ENCODE peak calls at places on chromosomes 16 and 17, in six cellular contexts. One of them, this sample, is unnamed.

GRCh38 chr16:30903596-30903995 is 7.2 kb downstream of the CTF1 start:
- DNase-seq in A549: peak
- DNase-seq in D721Med: no peak
- DNase-seq in psoas muscle: no peak
- DNase-seq in astrocyte of the spinal cord: no peak
- DNase-seq in AG09309: no peak
- DNase-seq in this sample: no peak

GRCh38 chr17:6536053-6536452 is 20.3 kb downstream of the PITPNM3 start:
- DNase-seq in A549: no peak
- DNase-seq in psoas muscle: no peak
- DNase-seq in AG09309: no peak
- DNase-seq in D721Med: no peak
- DNase-seq in astrocyte of the spinal cord: no peak
- DNase-seq in this sample: no peak

GRCh38 chr17:10739341-10739905 is 9.6 kb upstream of the TMEM220 start:
- DNase-seq in astrocyte of the spinal cord: no peak
- DNase-seq in D721Med: no peak
- DNase-seq in AG09309: no peak
- DNase-seq in psoas muscle: no peak
- DNase-seq in A549: no peak
- DNase-seq in this sample: no peak

GRCh38 chr16:71353736-71354135 is 4.8 kb upstream of the CALB2 start:
- DNase-seq in astrocyte of the spinal cord: no peak
- DNase-seq in AG09309: no peak
- DNase-seq in psoas muscle: no peak
- DNase-seq in A549: no peak
- DNase-seq in D721Med: no peak
- DNase-seq in this sample: no peak

GRCh38 chr17:28097901-28098300 is 55.4 kb downstream of the NLK start:
- DNase-seq in AG09309: no peak
- DNase-seq in psoas muscle: no peak
- DNase-seq in A549: no peak
- DNase-seq in astrocyte of the spinal cord: no peak
- DNase-seq in D721Med: no peak
- DNase-seq in this sample: no peak

GRCh38 chr16:87542531-87543102 is 49.8 kb upstream of the ZCCHC14 start:
- DNase-seq in psoas muscle: no peak
- DNase-seq in AG09309: no peak
- DNase-seq in astrocyte of the spinal cord: no peak
- DNase-seq in D721Med: no peak
- DNase-seq in A549: no peak
- DNase-seq in this sample: no peak

GRCh38 chr16:66426112-66427035 is 721 bp upstream of the BEAN1 start:
- DNase-seq in psoas muscle: no peak
- DNase-seq in A549: no peak
- DNase-seq in astrocyte of the spinal cord: no peak
- DNase-seq in AG09309: no peak
- DNase-seq in D721Med: no peak
- DNase-seq in this sample: no peak

GRCh38 chr16:86831366-86831765 is 253.0 kb downstream of the FOXL1 start:
- DNase-seq in D721Med: no peak
- DNase-seq in AG09309: no peak
- DNase-seq in psoas muscle: no peak
- DNase-seq in astrocyte of the spinal cord: no peak
- DNase-seq in A549: no peak
- DNase-seq in this sample: no peak

GRCh38 chr17:82239401-82239925 is 10.6 kb downstream of the SLC16A3 start:
- DNase-seq in astrocyte of the spinal cord: no peak
- DNase-seq in AG09309: no peak
- DNase-seq in D721Med: no peak
- DNase-seq in A549: no peak
- DNase-seq in psoas muscle: peak
- DNase-seq in this sample: no peak

GRCh38 chr16:57305159-57305811 is 20.8 kb upstream of the PLLP start:
- DNase-seq in A549: no peak
- DNase-seq in D721Med: no peak
- DNase-seq in AG09309: no peak
- DNase-seq in psoas muscle: peak
- DNase-seq in astrocyte of the spinal cord: no peak
- DNase-seq in this sample: no peak

GRCh38 chr17:48024149-48025039 is 13.2 kb downstream of the COPZ2 start:
- DNase-seq in astrocyte of the spinal cord: no peak
- DNase-seq in AG09309: no peak
- DNase-seq in D721Med: no peak
- DNase-seq in psoas muscle: peak
- DNase-seq in A549: peak
- DNase-seq in this sample: peak

GRCh38 chr17:63542942-63543821 is 7.1 kb upstream of the DCAF7 start:
- DNase-seq in A549: no peak
- DNase-seq in AG09309: no peak
- DNase-seq in psoas muscle: no peak
- DNase-seq in D721Med: no peak
- DNase-seq in astrocyte of the spinal cord: no peak
- DNase-seq in this sample: no peak

GRCh38 chr17:17221329-17221728 is 15.2 kb upstream of the PLD6 start:
- DNase-seq in astrocyte of the spinal cord: no peak
- DNase-seq in D721Med: no peak
- DNase-seq in A549: no peak
- DNase-seq in AG09309: no peak
- DNase-seq in psoas muscle: no peak
- DNase-seq in this sample: no peak

GRCh38 chr16:22721497-22722100 is 92.4 kb upstream of the HS3ST2 start:
- DNase-seq in D721Med: no peak
- DNase-seq in astrocyte of the spinal cord: no peak
- DNase-seq in A549: no peak
- DNase-seq in AG09309: no peak
- DNase-seq in psoas muscle: no peak
- DNase-seq in this sample: no peak

GRCh38 chr16:25434061-25434460 is 176.4 kb upstream of the ZKSCAN2 start:
- DNase-seq in AG09309: no peak
- DNase-seq in astrocyte of the spinal cord: no peak
- DNase-seq in D721Med: no peak
- DNase-seq in psoas muscle: no peak
- DNase-seq in A549: no peak
- DNase-seq in this sample: no peak

GRCh38 chr16:79156761-79157160 is 443.8 kb downstream of the MAF start:
- DNase-seq in A549: no peak
- DNase-seq in AG09309: no peak
- DNase-seq in astrocyte of the spinal cord: no peak
- DNase-seq in D721Med: no peak
- DNase-seq in psoas muscle: no peak
- DNase-seq in this sample: no peak

DNA sequence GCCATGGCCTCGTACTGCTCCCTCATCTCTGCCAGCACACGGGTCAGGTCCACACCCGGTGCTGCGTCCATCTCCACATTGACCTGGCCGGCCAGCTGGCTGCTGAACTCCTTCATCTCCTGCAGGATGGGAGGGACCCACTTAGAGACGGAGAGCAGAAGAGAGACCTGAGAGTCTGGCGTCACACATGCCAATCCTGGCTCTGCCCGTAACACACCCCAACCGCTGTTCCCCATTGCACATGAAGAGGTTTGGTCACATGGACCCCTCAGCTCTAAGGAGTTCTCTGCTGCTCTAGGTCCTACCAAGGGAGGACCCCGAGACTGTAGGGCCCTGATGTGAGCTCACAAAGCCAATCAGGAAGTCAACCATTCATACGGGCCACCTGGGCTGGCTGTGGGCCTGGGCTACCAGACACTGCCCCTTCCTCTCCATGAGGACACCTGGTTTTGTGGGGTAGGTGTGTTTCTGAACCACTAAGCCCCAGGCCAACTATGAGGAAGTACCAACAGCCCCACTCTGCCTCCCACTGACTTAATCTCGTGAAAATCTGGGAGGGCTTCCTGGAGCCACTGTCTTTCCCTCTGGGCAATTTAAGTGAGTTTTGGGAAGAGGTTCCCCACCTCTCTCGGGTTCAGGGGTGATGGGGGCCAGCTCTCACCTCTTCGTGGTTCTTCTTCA is 2.4 kb downstream of the KRT15 start:
- DNase-seq in astrocyte of the spinal cord: no peak
- DNase-seq in A549: no peak
- DNase-seq in D721Med: no peak
- DNase-seq in psoas muscle: no peak
- DNase-seq in AG09309: no peak
- DNase-seq in this sample: no peak
- TF ChIP-seq CTCF in astrocyte of the spinal cord: no peak
- TF ChIP-seq CTCF in A549: no peak
- TF ChIP-seq CTCF in D721Med: no peak
- TF ChIP-seq CTCF in psoas muscle: no peak
- TF ChIP-seq CTCF in AG09309: no peak
- TF ChIP-seq CTCF in this sample: no peak

GRCh38 chr17:3985800-3986199 is 21.6 kb upstream of the ATP2A3 start:
- DNase-seq in psoas muscle: no peak
- DNase-seq in A549: no peak
- DNase-seq in AG09309: no peak
- DNase-seq in D721Med: no peak
- DNase-seq in astrocyte of the spinal cord: no peak
- DNase-seq in this sample: no peak
- TF ChIP-seq CTCF in psoas muscle: no peak
- TF ChIP-seq CTCF in A549: no peak
- TF ChIP-seq CTCF in AG09309: no peak
- TF ChIP-seq CTCF in D721Med: no peak
- TF ChIP-seq CTCF in astrocyte of the spinal cord: no peak
- TF ChIP-seq CTCF in this sample: no peak

GRCh38 chr16:62639890-62640289 is 603.7 kb upstream of the CDH8 start:
- DNase-seq in A549: no peak
- DNase-seq in astrocyte of the spinal cord: no peak
- DNase-seq in AG09309: no peak
- DNase-seq in psoas muscle: no peak
- DNase-seq in D721Med: no peak
- DNase-seq in this sample: no peak

GRCh38 chr16:62638324-62638911 is 602.2 kb upstream of the CDH8 start:
- DNase-seq in D721Med: no peak
- DNase-seq in psoas muscle: no peak
- DNase-seq in AG09309: no peak
- DNase-seq in A549: no peak
- DNase-seq in astrocyte of the spinal cord: no peak
- DNase-seq in this sample: no peak

GRCh38 chr16:62642677-62643076 is 606.4 kb upstream of the CDH8 start:
- DNase-seq in psoas muscle: no peak
- DNase-seq in A549: no peak
- DNase-seq in AG09309: no peak
- DNase-seq in astrocyte of the spinal cord: no peak
- DNase-seq in D721Med: no peak
- DNase-seq in this sample: no peak

GRCh38 chr16:62644030-62644812 is 608.0 kb upstream of the CDH8 start:
- DNase-seq in D721Med: no peak
- DNase-seq in AG09309: no peak
- DNase-seq in astrocyte of the spinal cord: no peak
- DNase-seq in A549: no peak
- DNase-seq in psoas muscle: peak
- DNase-seq in this sample: no peak

GRCh38 chr16:62638964-62639861 is 603.0 kb upstream of the CDH8 start:
- DNase-seq in D721Med: no peak
- DNase-seq in astrocyte of the spinal cord: no peak
- DNase-seq in A549: no peak
- DNase-seq in AG09309: no peak
- DNase-seq in psoas muscle: no peak
- DNase-seq in this sample: no peak
- TF ChIP-seq CTCF in D721Med: no peak
- TF ChIP-seq CTCF in astrocyte of the spinal cord: no peak
- TF ChIP-seq CTCF in A549: no peak
- TF ChIP-seq CTCF in AG09309: no peak
- TF ChIP-seq CTCF in psoas muscle: no peak
- TF ChIP-seq CTCF in this sample: no peak

GRCh38 chr17:57649191-57649590 is 95.9 kb downstream of the CCDC182 start:
- DNase-seq in D721Med: no peak
- DNase-seq in psoas muscle: no peak
- DNase-seq in AG09309: no peak
- DNase-seq in A549: no peak
- DNase-seq in astrocyte of the spinal cord: no peak
- DNase-seq in this sample: no peak
- TF ChIP-seq CTCF in D721Med: no peak
- TF ChIP-seq CTCF in psoas muscle: no peak
- TF ChIP-seq CTCF in AG09309: no peak
- TF ChIP-seq CTCF in A549: no peak
- TF ChIP-seq CTCF in astrocyte of the spinal cord: no peak
- TF ChIP-seq CTCF in this sample: no peak

GRCh38 chr17:78172284-78173024 is 4.1 kb downstream of the SYNGR2 start:
- DNase-seq in A549: peak
- DNase-seq in psoas muscle: peak
- DNase-seq in astrocyte of the spinal cord: peak
- DNase-seq in D721Med: no peak
- DNase-seq in AG09309: no peak
- DNase-seq in this sample: no peak

GRCh38 chr17:78173025-78173715 is 4.8 kb downstream of the SYNGR2 start:
- DNase-seq in D721Med: no peak
- DNase-seq in astrocyte of the spinal cord: no peak
- DNase-seq in A549: no peak
- DNase-seq in psoas muscle: peak
- DNase-seq in AG09309: no peak
- DNase-seq in this sample: no peak

GRCh38 chr17:78175643-78175981 is 7.2 kb downstream of the SYNGR2 start:
- DNase-seq in astrocyte of the spinal cord: no peak
- DNase-seq in psoas muscle: no peak
- DNase-seq in AG09309: no peak
- DNase-seq in D721Med: no peak
- DNase-seq in A549: no peak
- DNase-seq in this sample: no peak

GRCh38 chr17:78174870-78175642 is 6.7 kb downstream of the SYNGR2 start:
- DNase-seq in A549: no peak
- DNase-seq in psoas muscle: peak
- DNase-seq in D721Med: no peak
- DNase-seq in AG09309: no peak
- DNase-seq in astrocyte of the spinal cord: no peak
- DNase-seq in this sample: no peak

GRCh38 chr17:78174332-78174869 is 6.0 kb downstream of the SYNGR2 start:
- DNase-seq in astrocyte of the spinal cord: peak
- DNase-seq in AG09309: no peak
- DNase-seq in D721Med: no peak
- DNase-seq in psoas muscle: peak
- DNase-seq in A549: peak
- DNase-seq in this sample: no peak
- TF ChIP-seq CTCF in astrocyte of the spinal cord: peak
- TF ChIP-seq CTCF in AG09309: no peak
- TF ChIP-seq CTCF in D721Med: no peak
- TF ChIP-seq CTCF in psoas muscle: peak
- TF ChIP-seq CTCF in A549: no peak
- TF ChIP-seq CTCF in this sample: no peak

DNA sequence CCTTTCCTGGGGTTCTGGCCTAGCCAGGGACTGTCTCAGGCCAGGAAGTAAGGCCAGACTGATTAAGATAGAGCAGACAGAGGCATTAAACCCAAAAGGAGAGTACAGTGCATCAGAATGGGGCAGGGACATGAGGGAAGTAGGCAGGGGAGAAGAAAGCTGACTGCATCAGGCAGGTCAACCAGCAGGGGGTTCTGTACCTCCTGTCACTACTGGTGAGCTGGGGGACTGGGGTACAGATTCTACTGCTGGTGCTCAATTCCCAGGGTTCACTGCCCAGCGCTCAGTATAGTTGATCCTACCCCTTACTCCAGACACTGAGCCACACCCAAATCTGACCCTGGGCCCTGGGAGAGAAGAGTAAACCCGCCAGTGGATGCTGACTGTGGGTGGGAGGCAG is 12.9 kb upstream of the MTMR4 start:
- DNase-seq in astrocyte of the spinal cord: no peak
- DNase-seq in D721Med: no peak
- DNase-seq in AG09309: no peak
- DNase-seq in A549: no peak
- DNase-seq in psoas muscle: no peak
- DNase-seq in this sample: no peak
- TF ChIP-seq CTCF in astrocyte of the spinal cord: peak
- TF ChIP-seq CTCF in D721Med: no peak
- TF ChIP-seq CTCF in AG09309: no peak
- TF ChIP-seq CTCF in A549: no peak
- TF ChIP-seq CTCF in psoas muscle: no peak
- TF ChIP-seq CTCF in this sample: peak